ENCODE peak calls at places on chromosomes 6 and 20, in four cellular contexts. One of them, this sample, is unnamed.

GRCh38 chr6:5567352-5567751 is 306.0 kb downstream of the FARS2 start:
- DNase-seq in H1: no peak
- DNase-seq in WTC11: no peak
- DNase-seq in SK-N-SH: no peak
- DNase-seq in this sample: no peak

GRCh38 chr6:20819774-20820400 is 285.6 kb downstream of the CDKAL1 start:
- DNase-seq in SK-N-SH: no peak
- DNase-seq in WTC11: no peak
- DNase-seq in H1: no peak
- DNase-seq in this sample: peak; percentile 14

GRCh38 chr20:19205999-19206398 is 6.4 kb upstream of the SLC24A3 start:
- DNase-seq in WTC11: peak; percentile 93
- DNase-seq in H1: no peak
- DNase-seq in SK-N-SH: peak; percentile 69
- DNase-seq in this sample: peak; percentile 51

GRCh38 chr20:48846516-48847492 is 19.0 kb upstream of the PREX1 start:
- DNase-seq in SK-N-SH: peak; percentile 55
- DNase-seq in H1: peak; percentile 19
- DNase-seq in WTC11: peak; percentile 54
- DNase-seq in this sample: no peak

GRCh38 chr6:129683606-129684322 is 26.2 kb downstream of the ARHGAP18 start:
- DNase-seq in WTC11: no peak
- DNase-seq in SK-N-SH: peak; percentile 11
- DNase-seq in H1: no peak
- DNase-seq in this sample: peak; percentile 73

GRCh38 chr6:1089860-1090259 is 222.0 kb upstream of the FOXQ1 start:
- DNase-seq in WTC11: no peak
- DNase-seq in H1: no peak
- DNase-seq in SK-N-SH: no peak
- DNase-seq in this sample: no peak

GRCh38 chr20:35953411-35954199 is 697 bp downstream of the SCAND1 start:
- DNase-seq in SK-N-SH: peak; percentile 73
- DNase-seq in WTC11: peak; percentile 54
- DNase-seq in H1: no peak
- DNase-seq in this sample: peak; percentile 66

GRCh38 chr6:37784585-37784967 is 35.0 kb upstream of the ZFAND3 start:
- DNase-seq in WTC11: no peak
- DNase-seq in H1: no peak
- DNase-seq in SK-N-SH: peak; percentile 85
- DNase-seq in this sample: no peak

GRCh38 chr6:107561325-107561724 is 71.4 kb downstream of the SOBP start:
- DNase-seq in WTC11: peak; percentile 36
- DNase-seq in SK-N-SH: no peak
- DNase-seq in H1: no peak
- DNase-seq in this sample: no peak

GRCh38 chr6:104686550-104687155 is 173.1 kb downstream of the HACE1 start:
- DNase-seq in WTC11: no peak
- DNase-seq in H1: no peak
- DNase-seq in SK-N-SH: no peak
- DNase-seq in this sample: no peak

GRCh38 chr6:27582928-27583725 is 110.2 kb upstream of the ZNF184 start:
- DNase-seq in SK-N-SH: peak; percentile 55
- DNase-seq in H1: no peak
- DNase-seq in WTC11: peak; percentile 76
- DNase-seq in this sample: peak; percentile 51

GRCh38 chr20:40175296-40175695 is 513.7 kb downstream of the MAFB start:
- DNase-seq in H1: no peak
- DNase-seq in WTC11: no peak
- DNase-seq in SK-N-SH: no peak
- DNase-seq in this sample: no peak

GRCh38 chr6:148947621-148948444 is 201.0 kb downstream of the UST start:
- DNase-seq in WTC11: peak; percentile 93
- DNase-seq in SK-N-SH: peak; percentile 66
- DNase-seq in H1: peak; percentile 80
- DNase-seq in this sample: peak; percentile 66

GRCh38 chr20:33789109-33789857 is 21.9 kb upstream of the CHMP4B start:
- DNase-seq in WTC11: no peak
- DNase-seq in H1: no peak
- DNase-seq in SK-N-SH: peak; percentile 68
- DNase-seq in this sample: no peak

GRCh38 chr6:56381852-56382251 is 134.5 kb upstream of the COL21A1 start:
- DNase-seq in SK-N-SH: no peak
- DNase-seq in WTC11: no peak
- DNase-seq in H1: no peak
- DNase-seq in this sample: no peak

GRCh38 chr20:1431158-1431557 is 35.5 kb downstream of the NSFL1C start:
- DNase-seq in SK-N-SH: no peak
- DNase-seq in WTC11: no peak
- DNase-seq in H1: no peak
- DNase-seq in this sample: no peak

GRCh38 chr20:50335105-50335504 is 144.5 kb downstream of the CEBPB start:
- DNase-seq in H1: no peak
- DNase-seq in SK-N-SH: peak; percentile 50
- DNase-seq in WTC11: peak; percentile 51
- DNase-seq in this sample: peak; percentile 58

GRCh38 chr20:43853174-43853803 is 61.4 kb upstream of the TOX2 start:
- DNase-seq in WTC11: no peak
- DNase-seq in H1: no peak
- DNase-seq in SK-N-SH: no peak
- DNase-seq in this sample: no peak
- TF ChIP-seq TEAD4 in WTC11: no peak
- TF ChIP-seq TEAD4 in H1: no peak
- TF ChIP-seq TEAD4 in SK-N-SH: no peak
- TF ChIP-seq TEAD4 in this sample: no peak

DNA sequence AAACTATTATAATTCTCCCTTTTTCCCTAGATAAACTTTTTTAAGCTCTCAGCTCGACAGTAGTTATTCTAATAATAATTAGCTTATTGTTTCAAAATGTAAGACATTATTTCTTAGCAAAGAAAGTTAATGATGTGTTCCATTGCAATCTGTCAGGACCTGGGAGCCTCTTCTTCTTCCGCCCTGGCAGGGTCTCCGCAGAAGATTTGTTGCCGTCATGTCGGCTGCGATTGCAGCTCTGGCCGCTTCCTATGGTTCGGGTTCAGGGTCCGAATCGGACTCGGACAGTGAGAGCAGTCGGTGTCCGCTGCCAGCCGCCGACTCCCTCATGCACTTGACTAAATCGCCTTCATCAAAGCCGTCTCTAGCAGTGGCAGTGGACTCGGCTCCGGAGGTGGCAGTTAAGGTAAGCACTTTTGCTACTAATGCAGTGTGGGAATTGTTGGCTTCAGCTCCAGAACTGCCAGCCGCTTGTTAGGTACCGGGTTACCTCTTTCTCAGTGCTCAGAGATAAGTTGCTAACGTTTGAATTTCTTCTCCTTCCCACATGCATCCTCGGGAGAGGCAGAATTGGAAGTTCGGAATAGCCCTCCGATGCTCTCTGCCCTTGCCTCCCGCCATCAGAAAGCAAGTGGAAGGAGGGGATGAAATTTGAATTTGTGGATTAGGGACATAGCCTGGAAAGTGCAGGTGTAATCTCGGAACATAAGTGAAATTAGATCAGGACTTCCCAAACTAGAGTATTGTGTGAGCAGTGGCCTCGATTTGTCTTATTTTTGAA is at the start of gene CDC40:
- DNase-seq in SK-N-SH: peak; percentile 67
- DNase-seq in WTC11: peak; percentile 48
- DNase-seq in H1: no peak
- DNase-seq in this sample: peak; percentile 54
- TF ChIP-seq TEAD4 in SK-N-SH: no peak
- TF ChIP-seq TEAD4 in WTC11: no peak
- TF ChIP-seq TEAD4 in H1: no peak
- TF ChIP-seq TEAD4 in this sample: no peak

DNA sequence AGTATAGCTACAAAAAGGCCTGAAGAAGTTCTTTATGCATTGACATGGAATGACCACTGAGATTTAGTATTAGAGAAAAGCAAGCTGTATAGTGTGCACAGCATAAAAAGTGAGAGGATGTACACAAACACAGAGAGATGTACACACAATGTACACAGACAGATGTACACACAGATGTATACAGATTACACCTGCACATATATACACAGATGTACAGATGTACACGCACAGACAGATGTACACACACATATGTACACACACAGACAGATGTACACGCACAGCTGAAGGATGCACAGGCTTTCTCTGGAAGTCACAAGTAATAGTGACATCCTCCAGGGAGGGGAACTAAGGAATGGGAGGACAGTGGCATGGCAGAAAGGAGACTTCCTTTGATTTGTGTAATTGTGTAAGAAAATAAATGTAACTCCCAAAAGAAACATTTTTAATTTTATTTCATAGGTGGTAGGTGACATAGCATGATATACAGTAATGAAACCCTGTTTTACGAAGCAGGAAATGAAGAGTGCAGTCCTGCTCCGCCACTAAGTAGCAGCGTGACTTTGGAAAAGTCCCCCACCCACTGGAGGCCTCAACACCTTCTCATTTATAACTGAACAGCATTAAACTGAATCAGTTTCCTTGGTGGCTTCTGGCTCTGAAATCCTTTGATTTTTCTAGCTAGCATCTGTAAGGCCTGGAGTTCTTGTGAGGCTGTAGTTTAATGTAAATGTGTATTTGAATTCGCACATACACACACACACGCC is 14.1 kb downstream of the NFATC2 start:
- DNase-seq in SK-N-SH: no peak
- DNase-seq in WTC11: no peak
- DNase-seq in H1: no peak
- DNase-seq in this sample: no peak
- TF ChIP-seq TEAD4 in SK-N-SH: no peak
- TF ChIP-seq TEAD4 in WTC11: no peak
- TF ChIP-seq TEAD4 in H1: no peak
- TF ChIP-seq TEAD4 in this sample: no peak

DNA sequence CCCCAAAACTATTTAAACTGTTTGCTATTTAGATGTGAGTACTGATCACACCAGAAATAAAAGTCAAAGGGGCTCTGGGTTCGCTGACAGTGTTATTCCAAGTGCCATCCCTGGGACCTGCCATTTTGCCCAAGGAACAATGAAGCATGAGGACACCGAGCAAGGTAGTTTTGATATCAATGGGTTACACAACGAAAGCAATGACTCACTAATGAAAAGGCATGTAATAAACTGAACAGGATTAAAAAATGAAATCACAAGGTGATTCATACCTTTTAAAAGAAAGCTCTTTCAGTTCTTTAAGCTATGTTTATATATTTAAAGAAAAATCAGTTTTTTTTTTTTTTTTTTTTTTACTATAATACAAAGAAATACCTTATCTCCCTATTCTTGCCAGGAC is 102.0 kb downstream of the HS3ST5 start:
- DNase-seq in H1: no peak
- DNase-seq in SK-N-SH: no peak
- DNase-seq in WTC11: no peak
- DNase-seq in this sample: no peak
- TF ChIP-seq TEAD4 in H1: no peak
- TF ChIP-seq TEAD4 in SK-N-SH: no peak
- TF ChIP-seq TEAD4 in WTC11: no peak
- TF ChIP-seq TEAD4 in this sample: no peak

GRCh38 chr20:12570371-12570770 is 438.4 kb upstream of the SPTLC3 start:
- DNase-seq in WTC11: peak; percentile 71
- DNase-seq in SK-N-SH: peak; percentile 47
- DNase-seq in H1: peak; percentile 27
- DNase-seq in this sample: no peak

GRCh38 chr20:12575352-12576095 is 433.2 kb upstream of the SPTLC3 start:
- DNase-seq in H1: no peak
- DNase-seq in WTC11: no peak
- DNase-seq in SK-N-SH: no peak
- DNase-seq in this sample: no peak

GRCh38 chr20:12577213-12577612 is 431.6 kb upstream of the SPTLC3 start:
- DNase-seq in SK-N-SH: no peak
- DNase-seq in WTC11: no peak
- DNase-seq in H1: no peak
- DNase-seq in this sample: no peak

GRCh38 chr20:12573428-12573827 is 435.3 kb upstream of the SPTLC3 start:
- DNase-seq in SK-N-SH: no peak
- DNase-seq in WTC11: no peak
- DNase-seq in H1: no peak
- DNase-seq in this sample: no peak
- TF ChIP-seq TEAD4 in SK-N-SH: no peak
- TF ChIP-seq TEAD4 in WTC11: no peak
- TF ChIP-seq TEAD4 in H1: no peak
- TF ChIP-seq TEAD4 in this sample: no peak

GRCh38 chr20:45934046-45934586 is 367 bp upstream of the PCIF1 start:
- DNase-seq in WTC11: peak; percentile 63
- DNase-seq in SK-N-SH: peak; percentile 81
- DNase-seq in H1: peak; percentile 57
- DNase-seq in this sample: peak; percentile 68
- TF ChIP-seq TEAD4 in WTC11: no peak
- TF ChIP-seq TEAD4 in SK-N-SH: no peak
- TF ChIP-seq TEAD4 in H1: no peak
- TF ChIP-seq TEAD4 in this sample: no peak

GRCh38 chr6:159655409-159655988 is 37.5 kb downstream of the SOD2 start:
- DNase-seq in WTC11: peak; percentile 20
- DNase-seq in SK-N-SH: no peak
- DNase-seq in H1: no peak
- DNase-seq in this sample: no peak

GRCh38 chr6:159654483-159655098 is 38.5 kb downstream of the SOD2 start:
- DNase-seq in SK-N-SH: peak; percentile 41
- DNase-seq in WTC11: no peak
- DNase-seq in H1: no peak
- DNase-seq in this sample: peak; percentile 39
- TF ChIP-seq TEAD4 in SK-N-SH: no peak
- TF ChIP-seq TEAD4 in WTC11: no peak
- TF ChIP-seq TEAD4 in H1: no peak
- TF ChIP-seq TEAD4 in this sample: no peak